ENCODE peak calls at places on chromosomes 13 and 19, in six cellular contexts. A is omental fat pad, R is mammary epithelial cell, Y is ascending aorta, S is IMR-90, W is Panc1. E is an unnamed sample.

GRCh38 chr13:51697181-51697580 is 106.8 kb downstream of the DHRS12 start:
- DNase-seq in S (peak), Y (no peak), R (no peak), W (no peak), A (no peak), E (peak)

GRCh38 chr13:46817838-46818476 is 21.0 kb upstream of the ESD start:
- DNase-seq in R (no peak), Y (no peak), A (no peak), W (no peak), S (no peak), E (no peak)

GRCh38 chr19:11373885-11374448 is 499 bp upstream of the SWSAP1 start:
- DNase-seq in S (no peak), R (no peak), A (no peak), Y (no peak), W (no peak), E (no peak)

GRCh38 chr13:26025771-26026170 is 26.0 kb downstream of the SHISA2 start:
- DNase-seq in W (no peak), Y (no peak), A (no peak), R (no peak), S (no peak), E (no peak)

GRCh38 chr19:58229255-58229639 is 533 bp downstream of the ZNF544 start:
- DNase-seq in A (no peak), S (peak), Y (no peak), R (peak), W (no peak), E (peak)

GRCh38 chr19:632228-633067 is 889 bp downstream of the POLRMT start:
- DNase-seq in R (peak), Y (no peak), A (no peak), S (peak), W (no peak), E (peak)

GRCh38 chr13:42981317-42981716 is 10.7 kb downstream of the EPSTI1 start:
- DNase-seq in S (peak), W (no peak), Y (no peak), R (no peak), A (no peak), E (no peak)

GRCh38 chr19:49924004-49924880 is 4.8 kb upstream of the ATF5 start:
- DNase-seq in Y (no peak), S (no peak), R (no peak), A (no peak), W (no peak), E (no peak)

GRCh38 chr13:108427355-108427754 is 157.8 kb downstream of the TNFSF13B start:
- DNase-seq in A (no peak), R (no peak), W (no peak), S (no peak), Y (no peak), E (no peak)

GRCh38 chr13:68046900-68047299 is 816.8 kb upstream of the PCDH9 start:
- DNase-seq in Y (no peak), A (no peak), S (no peak), W (no peak), R (no peak), E (peak)

GRCh38 chr19:35309481-35310279 is 17.7 kb downstream of the MAG start:
- DNase-seq in S (peak), Y (no peak), A (no peak), R (no peak), W (no peak), E (no peak)

GRCh38 chr13:81664872-81665271 is 1323.9 kb upstream of the SPRY2 start:
- DNase-seq in R (no peak), W (no peak), S (no peak), Y (no peak), A (no peak), E (no peak)

GRCh38 chr19:51690359-51691121 is 2.6 kb upstream of the SPACA6 start:
- DNase-seq in Y (no peak), R (peak), S (peak), W (no peak), A (no peak), E (peak)

GRCh38 chr19:9913237-9914000 is 22.9 kb downstream of the OLFM2 start:
- DNase-seq in R (no peak), W (no peak), Y (no peak), S (no peak), A (no peak), E (no peak)

GRCh38 chr13:30371649-30372265 is 50.5 kb upstream of the UBE2L5 start:
- DNase-seq in Y (no peak), A (no peak), W (no peak), S (peak), R (peak), E (peak)

GRCh38 chr19:6138511-6138910 is 3.0 kb downstream of the ACSBG2 start:
- DNase-seq in W (no peak), Y (no peak), R (no peak), S (no peak), A (no peak), E (no peak)

GRCh38 chr13:24075137-24075975 is 85.2 kb upstream of the SPATA13 start:
- DNase-seq in R (no peak), S (no peak), Y (no peak), W (no peak), A (no peak), E (no peak)

GRCh38 chr13:92463134-92463533 is 763.5 kb upstream of the GPC6 start:
- DNase-seq in Y (no peak), A (no peak), S (no peak), W (no peak), R (no peak), E (no peak)

GRCh38 chr19:999379-999719 is 870 bp upstream of the GRIN3B start:
- DNase-seq in A (no peak), Y (no peak), S (no peak), R (no peak), W (no peak), E (no peak)

GRCh38 chr13:97319088-97319487 is 97.0 kb downstream of the MBNL2 start:
- DNase-seq in A (no peak), W (no peak), S (peak), R (no peak), Y (no peak), E (no peak)

GRCh38 chr13:74243637-74244526 is 109.7 kb upstream of the KLF12 start:
- DNase-seq in A (no peak), S (peak), R (peak), Y (no peak), W (no peak), E (peak)

GRCh38 chr13:31067416-31068118 is 94.1 kb downstream of the HSPH1 start:
- DNase-seq in S (peak), A (no peak), R (peak), Y (no peak), W (no peak), E (peak)

GRCh38 chr13:109859898-109860297 is 73.5 kb upstream of the IRS2 start:
- DNase-seq in R (no peak), W (no peak), S (no peak), Y (no peak), A (no peak), E (no peak)

GRCh38 chr13:104984296-104984818 is 1551.1 kb downstream of the EFNB2 start:
- DNase-seq in Y (no peak), S (peak), W (no peak), R (peak), A (no peak), E (peak)

GRCh38 chr13:51733656-51734334 is 70.2 kb downstream of the DHRS12 start:
- DNase-seq in S (peak), Y (no peak), A (no peak), W (no peak), R (peak), E (peak)

GRCh38 chr19:18854982-18855381 is 23.2 kb downstream of the UPF1 start:
- DNase-seq in A (no peak), R (no peak), S (no peak), W (no peak), Y (no peak), E (no peak)

GRCh38 chr13:49436890-49437289 is 7.0 kb downstream of the CAB39L start:
- DNase-seq in S (peak), Y (no peak), A (no peak), R (peak), W (no peak), E (peak)

GRCh38 chr13:90396266-90396665 is 951.2 kb upstream of the MIR17HG start:
- DNase-seq in S (no peak), W (no peak), A (no peak), Y (no peak), R (no peak), E (no peak)

GRCh38 chr19:5137571-5138124 is 168.7 kb downstream of the KDM4B start:
- DNase-seq in R (no peak), S (no peak), Y (no peak), W (no peak), A (no peak), E (no peak)
- TF ChIP-seq CTCF in R (no peak), S (no peak), Y (no peak), W (no peak), A (no peak), E (no peak)

GRCh38 chr19:15812059-15812722 is 3.3 kb downstream of the OR10H1 start:
- DNase-seq in A (no peak), S (no peak), R (peak), W (no peak), Y (no peak), E (peak)
- TF ChIP-seq CTCF in A (no peak), S (no peak), R (peak), W (no peak), Y (no peak), E (no peak)

DNA sequence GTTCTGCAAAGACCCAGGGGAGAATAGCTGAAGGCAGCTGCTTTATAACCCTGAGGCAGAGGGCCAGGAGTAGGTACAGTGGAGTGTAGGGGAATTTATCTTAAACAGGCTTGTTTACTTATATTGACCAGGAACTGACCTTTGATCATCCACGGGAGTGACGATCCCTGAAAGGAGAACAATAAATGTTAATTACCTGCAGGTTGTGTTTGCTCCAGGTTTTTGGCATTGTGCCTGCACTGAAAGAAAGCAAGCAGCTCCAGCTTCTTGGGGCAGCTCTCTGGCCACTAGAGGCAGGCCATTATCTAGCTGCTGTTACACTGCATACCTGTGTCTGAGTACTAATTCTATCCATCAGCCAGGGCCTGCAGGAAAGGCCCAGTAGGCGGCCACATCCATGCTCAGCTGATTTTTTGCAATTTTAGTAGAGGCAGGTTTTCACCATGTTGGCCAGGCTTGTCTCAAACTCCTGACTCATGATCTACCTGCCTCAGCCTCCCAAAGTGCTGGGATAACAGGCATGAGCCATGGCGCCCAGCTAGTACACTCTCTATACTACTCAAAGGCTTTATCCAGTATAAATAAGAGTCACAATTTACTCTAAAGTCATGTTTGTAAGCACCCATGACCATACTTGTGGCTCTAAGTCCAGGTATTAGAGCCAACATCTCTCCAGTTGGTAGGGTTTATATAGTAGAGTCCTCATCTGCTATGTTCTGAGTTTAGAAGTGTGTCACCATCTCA is 8.5 kb upstream of the ZNF91 start:
- DNase-seq in W (no peak), A (no peak), Y (no peak), R (no peak), S (no peak), E (no peak)
- TF ChIP-seq CTCF in W (no peak), A (no peak), Y (no peak), R (no peak), S (no peak), E (no peak)

GRCh38 chr13:39037880-39038568 is at the start of the genes NHLRC3 and PROSER1:
- DNase-seq in W (peak), Y (peak), R (peak), A (peak), S (peak), E (peak)
- TF ChIP-seq CTCF in W (no peak), Y (no peak), R (no peak), A (no peak), S (no peak), E (no peak)

GRCh38 chr19:13621413-13621812 is 115.1 kb upstream of the CACNA1A start:
- DNase-seq in R (peak), A (peak), S (peak), Y (no peak), W (peak), E (peak)
- TF ChIP-seq CTCF in R (peak), A (no peak), S (no peak), Y (no peak), W (no peak), E (no peak)

E was measured in MCF 10A.